ENCODE peak calls at places on chromosome 9, in eight cellular contexts. W is AG09309, O is choroid plexus epithelial cell, X is dermis blood vessel endothelial cell, J is left cardiac atrium, Y is iris pigment epithelial cell, T is T47D, B is SK-MEL-5. P is an unnamed sample.

GRCh38 chr9:128043467-128043868 is 23.7 kb downstream of the NAIF1 start:
- DNase-seq in W (no peak), O (no peak), X (no peak), J (no peak), Y (no peak), T (no peak), B (no peak), P (no peak)

GRCh38 chr9:84170521-84171141 is 169.9 kb downstream of the SLC28A3 start:
- DNase-seq in W (peak), O (peak), X (peak), J (peak), Y (peak), T (no peak), B (peak), P (no peak)

GRCh38 chr9:34252016-34252415 is 73.2 kb downstream of the UBAP1 start:
- DNase-seq in W (no peak), O (no peak), X (no peak), J (no peak), Y (no peak), T (no peak), B (no peak), P (no peak)

GRCh38 chr9:72353455-72354116 is 11.4 kb downstream of the ZFAND5 start:
- DNase-seq in W (no peak), O (no peak), X (no peak), J (no peak), Y (no peak), T (no peak), B (no peak), P (no peak)

GRCh38 chr9:137077758-137078693 is 709 bp downstream of the UAP1L1 start:
- DNase-seq in W (no peak), O (peak), X (peak), J (no peak), Y (no peak), T (no peak), B (no peak), P (no peak)

GRCh38 chr9:125633116-125633743 is 73.8 kb downstream of the MAPKAP1 start:
- DNase-seq in W (no peak), O (no peak), X (no peak), J (no peak), Y (peak), T (no peak), B (no peak), P (no peak)

GRCh38 chr9:70121818-70122436 is 78.3 kb downstream of the MAMDC2 start:
- DNase-seq in W (no peak), O (peak), X (no peak), J (no peak), Y (peak), T (no peak), B (no peak), P (no peak)

GRCh38 chr9:97737429-97737828 is 40.3 kb upstream of the XPA start:
- DNase-seq in W (no peak), O (peak), X (peak), J (no peak), Y (peak), T (no peak), B (peak), P (no peak)

GRCh38 chr9:98038958-98039357 is 17.6 kb upstream of the NANS start:
- DNase-seq in W (no peak), O (no peak), X (no peak), J (no peak), Y (no peak), T (no peak), B (no peak), P (no peak)

GRCh38 chr9:134487066-134487710 is 154.4 kb upstream of the COL5A1 start:
- DNase-seq in W (no peak), O (no peak), X (no peak), J (no peak), Y (no peak), T (no peak), B (no peak), P (no peak)

GRCh38 chr9:12822111-12822510 is 47.3 kb downstream of the LURAP1L start:
- DNase-seq in W (no peak), O (no peak), X (no peak), J (no peak), Y (no peak), T (no peak), B (peak), P (no peak)

GRCh38 chr9:70485273-70485858 is 70.9 kb upstream of the KLF9 start:
- DNase-seq in W (no peak), O (peak), X (no peak), J (peak), Y (no peak), T (no peak), B (no peak), P (no peak)

GRCh38 chr9:87554177-87554940 is 56.7 kb downstream of the DAPK1 start:
- DNase-seq in W (peak), O (no peak), X (no peak), J (no peak), Y (no peak), T (no peak), B (no peak), P (no peak)

GRCh38 chr9:117034862-117035261 is 347.8 kb downstream of the TRIM32 start:
- DNase-seq in W (no peak), O (peak), X (no peak), J (no peak), Y (peak), T (peak), B (no peak), P (no peak)

GRCh38 chr9:34430843-34431437 is 27.4 kb downstream of the FAM219A start:
- DNase-seq in W (no peak), O (peak), X (peak), J (peak), Y (peak), T (peak), B (peak), P (peak)

GRCh38 chr9:34869390-34869789 is 88.7 kb upstream of the PHF24 start:
- DNase-seq in W (no peak), O (peak), X (peak), J (no peak), Y (peak), T (no peak), B (peak), P (no peak)

GRCh38 chr9:136847065-136847826 is 2.0 kb upstream of the PHPT1 start:
- DNase-seq in W (no peak), O (peak), X (peak), J (peak), Y (peak), T (peak), B (peak), P (peak)

GRCh38 chr9:128414461-128414860 is 6.2 kb upstream of the CERCAM start:
- DNase-seq in W (no peak), O (no peak), X (peak), J (no peak), Y (no peak), T (no peak), B (peak), P (no peak)

GRCh38 chr9:2984481-2984880 is 140.6 kb upstream of the PUM3 start:
- DNase-seq in W (no peak), O (peak), X (no peak), J (no peak), Y (no peak), T (no peak), B (no peak), P (no peak)

P was measured in GM10248.